ENCODE peak calls at places on chromosome 10, in five cellular contexts. U is HuH-7, N is NT2/D1, V is LNCaP clone FGC, O is cardiac muscle cell. Y is an unnamed sample.

GRCh38 chr10:8473205-8473604 is 418.7 kb downstream of the GATA3 start:
- DNase-seq in U (peak), N (no peak), V (no peak), O (no peak), Y (no peak)

GRCh38 chr10:108052981-108053380 is 888.5 kb upstream of the SORCS1 start:
- DNase-seq in U (no peak), N (no peak), V (no peak), O (no peak), Y (no peak)

GRCh38 chr10:70175516-70175915 is 5.2 kb upstream of the SAR1A start:
- DNase-seq in U (no peak), N (no peak), V (no peak), O (no peak), Y (no peak)

GRCh38 chr10:59240581-59241183 is 64.2 kb downstream of the PHYHIPL start:
- DNase-seq in U (no peak), N (peak), V (peak), O (peak), Y (peak)

GRCh38 chr10:88372051-88372450 is 211.1 kb downstream of the RNLS start:
- DNase-seq in U (no peak), N (no peak), V (no peak), O (no peak), Y (no peak)

GRCh38 chr10:74292871-74293427 is 141.9 kb downstream of the ADK start:
- DNase-seq in U (no peak), N (no peak), V (no peak), O (peak), Y (no peak)

GRCh38 chr10:61000769-61001730 is 57.1 kb upstream of the RHOBTB1 start:
- DNase-seq in U (peak), N (peak), V (no peak), O (peak), Y (peak)

GRCh38 chr10:125151824-125152634 is 8.3 kb downstream of the CTBP2 start:
- DNase-seq in U (no peak), N (no peak), V (no peak), O (no peak), Y (no peak)

GRCh38 chr10:7544203-7544602 is 122.6 kb downstream of the ITIH5 start:
- DNase-seq in U (no peak), N (no peak), V (no peak), O (no peak), Y (peak)

GRCh38 chr10:124650820-124651401 is 93.3 kb downstream of the FAM53B start:
- DNase-seq in U (no peak), N (no peak), V (no peak), O (no peak), Y (no peak)

GRCh38 chr10:98513704-98514103 is 67.0 kb upstream of the HPS1 start:
- DNase-seq in U (no peak), N (no peak), V (no peak), O (no peak), Y (no peak)

GRCh38 chr10:93875032-93875358 is 18.8 kb upstream of the SLC35G1 start:
- DNase-seq in U (no peak), N (no peak), V (no peak), O (no peak), Y (no peak)

GRCh38 chr10:132482090-132482489 is 55.5 kb upstream of the INPP5A start:
- DNase-seq in U (no peak), N (peak), V (no peak), O (no peak), Y (no peak)

GRCh38 chr10:54441286-54441685 is 359.7 kb downstream of the PCDH15 start:
- DNase-seq in U (no peak), N (no peak), V (no peak), O (no peak), Y (no peak)

GRCh38 chr10:17025444-17026295 is 103.9 kb downstream of the CUBN start:
- DNase-seq in U (no peak), N (no peak), V (no peak), O (no peak), Y (no peak)

GRCh38 chr10:98376485-98376884 is 38.5 kb downstream of the PYROXD2 start:
- DNase-seq in U (no peak), N (no peak), V (no peak), O (no peak), Y (no peak)

GRCh38 chr10:124537166-124537725 is 75.6 kb downstream of the LHPP start:
- DNase-seq in U (no peak), N (no peak), V (no peak), O (no peak), Y (no peak)

GRCh38 chr10:59823111-59823510 is 69.9 kb upstream of the MRLN start:
- DNase-seq in U (no peak), N (no peak), V (no peak), O (no peak), Y (no peak)

GRCh38 chr10:123139521-123140163 is 3.9 kb downstream of the HMX3 start:
- DNase-seq in U (peak), N (no peak), V (no peak), O (peak), Y (no peak)

GRCh38 chr10:64394744-64395143 is 873.5 kb downstream of the REEP3 start:
- DNase-seq in U (no peak), N (no peak), V (no peak), O (no peak), Y (no peak)

GRCh38 chr10:14839305-14839695 is 1.2 kb downstream of the HSPA14 start:
- DNase-seq in U (no peak), N (no peak), V (no peak), O (no peak), Y (no peak)

GRCh38 chr10:107618461-107619093 is 454.1 kb upstream of the SORCS1 start:
- DNase-seq in U (no peak), N (no peak), V (peak), O (no peak), Y (no peak)

GRCh38 chr10:50369931-50370330 is 118.6 kb upstream of the ASAH2 start:
- DNase-seq in U (no peak), N (no peak), V (no peak), O (no peak), Y (no peak)

GRCh38 chr10:13099666-13100348 is at the start of gene OPTN:
- DNase-seq in U (peak), N (peak), V (peak), O (peak), Y (peak)

GRCh38 chr10:129754211-129755050 is 209.6 kb downstream of the EBF3 start:
- DNase-seq in U (no peak), N (no peak), V (no peak), O (no peak), Y (no peak)

GRCh38 chr10:75165684-75166622 is 44.6 kb upstream of the VDAC2 start:
- DNase-seq in U (no peak), N (no peak), V (no peak), O (no peak), Y (no peak)

GRCh38 chr10:44009891-44010290 is 361.2 kb upstream of the ZNF32 start:
- DNase-seq in U (no peak), N (no peak), V (no peak), O (no peak), Y (no peak)

GRCh38 chr10:24920907-24921881 is 31.2 kb downstream of the PRTFDC1 start:
- DNase-seq in U (no peak), N (no peak), V (no peak), O (no peak), Y (peak)